ENCODE peak calls at places on chromosomes 1 and 21, in four cellular contexts. One of them, this sample, is unnamed.

GRCh38 chr1:109979489-109980091 is 5.0 kb upstream of the AHCYL1 start:
- DNase-seq in K562: peak; percentile 54
- DNase-seq in H1: no peak
- DNase-seq in HepG2: no peak
- DNase-seq in this sample: peak; percentile 75

GRCh38 chr1:168179411-168180147 is 817 bp downstream of the TIPRL start:
- DNase-seq in K562: peak; percentile 39
- DNase-seq in H1: no peak
- DNase-seq in HepG2: no peak
- DNase-seq in this sample: peak; percentile 26

GRCh38 chr1:5369223-5369622 is 623.0 kb downstream of the NPHP4 start:
- DNase-seq in HepG2: no peak
- DNase-seq in H1: no peak
- DNase-seq in K562: no peak
- DNase-seq in this sample: no peak

GRCh38 chr21:32378956-32379355 is 13.9 kb downstream of the URB1 start:
- DNase-seq in H1: no peak
- DNase-seq in HepG2: no peak
- DNase-seq in K562: no peak
- DNase-seq in this sample: no peak

GRCh38 chr1:164577291-164577690 is 18.3 kb downstream of the PBX1 start:
- DNase-seq in HepG2: no peak
- DNase-seq in H1: no peak
- DNase-seq in K562: no peak
- DNase-seq in this sample: no peak

GRCh38 chr1:68232354-68233148 is at the start of gene WLS:
- DNase-seq in K562: no peak
- DNase-seq in HepG2: no peak
- DNase-seq in H1: peak; percentile 79
- DNase-seq in this sample: peak; percentile 47

GRCh38 chr1:219185486-219186117 is 11.9 kb downstream of the LYPLAL1 start:
- DNase-seq in H1: no peak
- DNase-seq in HepG2: no peak
- DNase-seq in K562: no peak
- DNase-seq in this sample: no peak

GRCh38 chr1:160672789-160673695 is 26.2 kb upstream of the SLAMF1 start:
- DNase-seq in H1: no peak
- DNase-seq in HepG2: no peak
- DNase-seq in K562: no peak
- DNase-seq in this sample: no peak

GRCh38 chr1:194225781-194226180 is 1039.4 kb upstream of the B3GALT2 start:
- DNase-seq in H1: no peak
- DNase-seq in K562: no peak
- DNase-seq in HepG2: no peak
- DNase-seq in this sample: no peak

GRCh38 chr1:164718821-164719220 is 159.8 kb downstream of the PBX1 start:
- DNase-seq in K562: no peak
- DNase-seq in HepG2: no peak
- DNase-seq in H1: no peak
- DNase-seq in this sample: no peak

GRCh38 chr1:226479432-226479831 is 69.1 kb upstream of the STUM start:
- DNase-seq in HepG2: peak; percentile 82
- DNase-seq in K562: no peak
- DNase-seq in H1: no peak
- DNase-seq in this sample: no peak

GRCh38 chr1:54567961-54568360 is 19.9 kb downstream of the ACOT11 start:
- DNase-seq in HepG2: no peak
- DNase-seq in K562: no peak
- DNase-seq in H1: no peak
- DNase-seq in this sample: no peak

GRCh38 chr1:54571803-54572202 is 23.8 kb downstream of the ACOT11 start:
- DNase-seq in H1: no peak
- DNase-seq in K562: no peak
- DNase-seq in HepG2: no peak
- DNase-seq in this sample: no peak

GRCh38 chr1:54571326-54571725 is 23.3 kb downstream of the ACOT11 start:
- DNase-seq in H1: no peak
- DNase-seq in K562: no peak
- DNase-seq in HepG2: no peak
- DNase-seq in this sample: no peak

GRCh38 chr1:54570161-54570560 is 22.1 kb downstream of the ACOT11 start:
- DNase-seq in H1: no peak
- DNase-seq in K562: no peak
- DNase-seq in HepG2: no peak
- DNase-seq in this sample: no peak

DNA sequence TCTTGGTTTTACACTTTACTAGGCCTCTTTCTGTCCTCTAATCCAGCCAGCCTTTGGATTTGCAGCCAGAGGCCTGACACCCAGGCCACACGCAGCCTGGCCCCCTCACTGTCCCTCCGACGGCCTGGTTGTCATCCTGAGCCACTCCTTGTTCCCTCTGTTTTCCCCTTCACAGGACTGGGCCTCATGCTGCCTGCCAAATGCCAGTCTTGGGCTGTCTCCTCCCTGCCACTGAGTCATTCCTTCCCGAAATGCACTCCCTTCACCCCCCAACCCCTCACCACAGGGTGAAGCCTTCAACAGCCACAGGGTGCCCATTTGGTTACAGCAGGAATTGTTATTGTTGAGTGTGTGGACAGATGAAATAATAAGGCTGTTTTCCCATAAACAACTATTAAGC is 21.3 kb downstream of the ACOT11 start:
- DNase-seq in HepG2: no peak
- DNase-seq in H1: no peak
- DNase-seq in K562: no peak
- DNase-seq in this sample: no peak
- TF ChIP-seq PHF8 in HepG2: no peak
- TF ChIP-seq PHF8 in H1: no peak
- TF ChIP-seq PHF8 in K562: no peak
- TF ChIP-seq PHF8 in this sample: no peak

GRCh38 chr1:24362982-24363614 is 43.9 kb downstream of the GRHL3 start:
- DNase-seq in K562: no peak
- DNase-seq in HepG2: no peak
- DNase-seq in H1: no peak
- DNase-seq in this sample: no peak
- TF ChIP-seq USF2 in K562: no peak
- TF ChIP-seq USF2 in HepG2: no peak
- TF ChIP-seq USF2 in H1: no peak
- TF ChIP-seq USF2 in this sample: no peak

GRCh38 chr1:117105003-117105402 is 16.5 kb downstream of the TRIM45 start:
- DNase-seq in K562: no peak
- DNase-seq in H1: no peak
- DNase-seq in HepG2: no peak
- DNase-seq in this sample: no peak
- TF ChIP-seq PHF8 in K562: no peak
- TF ChIP-seq PHF8 in H1: no peak
- TF ChIP-seq PHF8 in HepG2: no peak
- TF ChIP-seq PHF8 in this sample: no peak

GRCh38 chr21:15221799-15222386 is 157.1 kb upstream of the NRIP1 start:
- DNase-seq in H1: peak; percentile 46
- DNase-seq in K562: no peak
- DNase-seq in HepG2: peak; percentile 92
- DNase-seq in this sample: peak; percentile 15
- TF ChIP-seq USF2 in H1: no peak
- TF ChIP-seq USF2 in K562: no peak
- TF ChIP-seq USF2 in HepG2: no peak
- TF ChIP-seq USF2 in this sample: no peak

GRCh38 chr1:10768552-10768951 is 27.9 kb downstream of the CASZ1 start:
- DNase-seq in HepG2: no peak
- DNase-seq in H1: no peak
- DNase-seq in K562: no peak
- DNase-seq in this sample: no peak

GRCh38 chr1:10764296-10764798 is 32.1 kb downstream of the CASZ1 start:
- DNase-seq in H1: no peak
- DNase-seq in HepG2: no peak
- DNase-seq in K562: no peak
- DNase-seq in this sample: no peak

GRCh38 chr1:10765304-10765703 is 31.1 kb downstream of the CASZ1 start:
- DNase-seq in H1: no peak
- DNase-seq in K562: no peak
- DNase-seq in HepG2: no peak
- DNase-seq in this sample: no peak

GRCh38 chr1:10767282-10767681 is 29.2 kb downstream of the CASZ1 start:
- DNase-seq in H1: no peak
- DNase-seq in K562: no peak
- DNase-seq in HepG2: no peak
- DNase-seq in this sample: no peak

DNA sequence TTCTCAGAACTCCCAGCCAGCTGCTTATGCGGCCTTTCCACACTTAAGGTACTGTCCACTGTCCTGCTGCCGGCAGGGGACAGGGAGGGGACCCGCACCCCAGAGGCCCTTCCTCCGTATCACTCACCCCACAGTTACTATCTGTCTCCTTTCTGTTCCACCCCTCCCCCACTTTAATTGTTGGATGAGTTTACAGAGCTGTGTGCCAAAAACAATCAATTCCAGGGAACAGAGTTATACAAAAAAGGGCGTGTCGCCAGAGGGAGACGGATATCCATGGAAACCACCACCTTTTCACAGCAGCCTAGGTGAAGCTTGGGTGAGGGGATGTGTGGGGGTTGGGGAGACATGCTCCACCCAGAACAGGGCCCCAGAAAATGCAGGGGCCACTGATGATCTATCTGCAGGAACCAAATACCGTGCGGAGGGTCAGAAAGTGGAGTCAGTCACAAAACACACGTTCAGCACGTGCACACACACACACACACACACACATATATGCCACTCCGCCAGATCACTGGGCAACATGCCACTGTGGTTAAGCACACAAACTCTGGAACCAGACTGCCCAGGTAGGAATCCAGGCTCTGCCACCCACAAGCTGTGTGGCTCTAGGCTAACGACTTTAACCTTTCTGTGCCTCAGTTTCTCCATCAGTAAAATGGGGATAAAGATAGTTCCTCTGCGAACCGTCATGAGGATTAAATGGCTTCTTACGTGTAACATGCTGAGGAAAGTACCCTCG is 30.5 kb downstream of the CASZ1 start:
- DNase-seq in K562: no peak
- DNase-seq in HepG2: no peak
- DNase-seq in H1: no peak
- DNase-seq in this sample: no peak
- TF ChIP-seq PHF8 in K562: no peak
- TF ChIP-seq PHF8 in HepG2: no peak
- TF ChIP-seq PHF8 in H1: no peak
- TF ChIP-seq PHF8 in this sample: no peak

DNA sequence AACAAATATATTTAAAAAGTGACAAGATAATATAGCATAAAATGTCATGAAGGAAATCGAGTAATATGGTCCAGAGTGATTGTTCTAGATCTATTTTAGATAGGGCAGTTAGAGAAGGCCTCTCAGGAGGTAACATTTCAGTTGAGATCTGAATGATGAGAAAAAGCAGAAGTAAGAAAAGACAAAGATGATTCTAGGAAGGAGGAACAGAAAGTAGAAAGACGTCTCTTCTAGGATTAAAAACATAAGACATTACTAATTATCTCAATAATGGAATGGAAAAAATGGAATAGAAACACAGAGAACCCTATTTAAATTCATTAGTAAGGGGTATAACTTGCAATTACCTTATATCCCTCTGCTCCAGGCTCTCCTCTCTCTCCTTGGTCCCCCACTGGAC is 130.0 kb upstream of the ZNHIT6 start:
- DNase-seq in HepG2: no peak
- DNase-seq in K562: no peak
- DNase-seq in H1: no peak
- DNase-seq in this sample: no peak
- TF ChIP-seq USF2 in HepG2: no peak
- TF ChIP-seq USF2 in K562: no peak
- TF ChIP-seq USF2 in H1: no peak
- TF ChIP-seq USF2 in this sample: no peak

GRCh38 chr21:25281134-25281533 is 326.1 kb downstream of the MRPL39 start:
- DNase-seq in HepG2: no peak
- DNase-seq in H1: no peak
- DNase-seq in K562: no peak
- DNase-seq in this sample: no peak

GRCh38 chr21:25280061-25280460 is 327.2 kb downstream of the MRPL39 start:
- DNase-seq in HepG2: no peak
- DNase-seq in H1: no peak
- DNase-seq in K562: no peak
- DNase-seq in this sample: no peak

DNA sequence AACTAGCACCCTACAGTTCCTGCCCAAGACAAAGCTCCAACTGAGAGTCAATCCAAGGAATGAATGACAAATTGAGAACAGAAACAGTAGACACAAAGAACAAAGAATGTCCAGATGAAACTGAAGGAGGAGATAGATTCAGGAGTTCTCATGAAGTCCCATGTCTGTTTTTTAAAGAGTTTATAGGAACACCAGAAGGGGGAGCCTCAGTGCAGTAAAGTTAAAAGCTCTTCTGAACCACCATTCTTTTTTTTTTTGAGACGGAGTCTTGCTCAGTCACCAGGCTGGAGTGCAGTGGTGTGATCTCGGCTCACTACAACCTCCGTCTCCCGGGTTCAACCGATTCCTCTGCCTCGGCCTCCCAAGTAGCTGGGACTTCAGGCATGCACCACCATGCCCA is 323.6 kb downstream of the MRPL39 start:
- DNase-seq in K562: no peak
- DNase-seq in H1: no peak
- DNase-seq in HepG2: peak; percentile 0
- DNase-seq in this sample: peak; percentile 1
- TF ChIP-seq PHF8 in K562: no peak
- TF ChIP-seq PHF8 in H1: no peak
- TF ChIP-seq PHF8 in HepG2: no peak
- TF ChIP-seq PHF8 in this sample: no peak

GRCh38 chr1:119794230-119794629 is 17.0 kb downstream of the REG4 start:
- DNase-seq in K562: no peak
- DNase-seq in H1: peak; percentile 7
- DNase-seq in HepG2: no peak
- DNase-seq in this sample: no peak

GRCh38 chr1:119797137-119797536 is 14.1 kb downstream of the REG4 start:
- DNase-seq in H1: peak; percentile 24
- DNase-seq in HepG2: no peak
- DNase-seq in K562: no peak
- DNase-seq in this sample: no peak

GRCh38 chr1:119799003-119799402 is 12.3 kb downstream of the REG4 start:
- DNase-seq in HepG2: no peak
- DNase-seq in H1: no peak
- DNase-seq in K562: no peak
- DNase-seq in this sample: no peak

GRCh38 chr1:119794856-119795255 is 16.4 kb downstream of the REG4 start:
- DNase-seq in H1: peak; percentile 10
- DNase-seq in HepG2: no peak
- DNase-seq in K562: no peak
- DNase-seq in this sample: no peak

GRCh38 chr1:119795471-119795870 is 15.8 kb downstream of the REG4 start:
- DNase-seq in H1: peak; percentile 36
- DNase-seq in HepG2: no peak
- DNase-seq in K562: no peak
- DNase-seq in this sample: no peak
- TF ChIP-seq USF2 in H1: no peak
- TF ChIP-seq USF2 in HepG2: no peak
- TF ChIP-seq USF2 in K562: no peak
- TF ChIP-seq USF2 in this sample: no peak

This sample was measured in A549.